ENCODE peak calls at places on chromosomes 7 and 10, in six cellular contexts. One of them, this sample, is unnamed. For H3K9me2, the result is how much of the 10 kb centered on the place peaks cover.

GRCh38 chr7:67375427-67375826 is 378.8 kb downstream of the TYW1 start:
- DNase-seq in SK-N-SH: no peak
- DNase-seq in PC-3: no peak
- DNase-seq in HCT116: no peak
- DNase-seq in MM.1S: no peak
- DNase-seq in Karpas-422: no peak
- DNase-seq in this sample: no peak

GRCh38 chr7:107435749-107436148 is 34.1 kb upstream of the GPR22 start:
- DNase-seq in SK-N-SH: no peak
- DNase-seq in PC-3: no peak
- DNase-seq in HCT116: no peak
- DNase-seq in MM.1S: no peak
- DNase-seq in Karpas-422: no peak
- DNase-seq in this sample: no peak

GRCh38 chr10:63549810-63550209 is 28.6 kb downstream of the REEP3 start:
- DNase-seq in SK-N-SH: no peak
- DNase-seq in PC-3: no peak
- DNase-seq in HCT116: no peak
- DNase-seq in MM.1S: no peak
- DNase-seq in Karpas-422: no peak
- DNase-seq in this sample: no peak

GRCh38 chr10:52768114-52768532 is 4.5 kb downstream of the MBL2 start:
- DNase-seq in SK-N-SH: no peak
- DNase-seq in PC-3: no peak
- DNase-seq in HCT116: no peak
- DNase-seq in MM.1S: no peak
- DNase-seq in Karpas-422: no peak
- DNase-seq in this sample: no peak

GRCh38 chr10:79148452-79149344 is 79.9 kb downstream of the ZMIZ1 start:
- DNase-seq in SK-N-SH: peak
- DNase-seq in PC-3: peak
- DNase-seq in HCT116: no peak
- DNase-seq in MM.1S: no peak
- DNase-seq in Karpas-422: no peak
- DNase-seq in this sample: peak

GRCh38 chr7:110721395-110721794 is 369.5 kb upstream of the LRRN3 start:
- DNase-seq in SK-N-SH: no peak
- DNase-seq in PC-3: no peak
- DNase-seq in HCT116: no peak
- DNase-seq in MM.1S: no peak
- DNase-seq in Karpas-422: no peak
- DNase-seq in this sample: no peak

GRCh38 chr7:127632276-127632910 is 14.5 kb upstream of the PAX4 start:
- DNase-seq in SK-N-SH: no peak
- DNase-seq in PC-3: no peak
- DNase-seq in HCT116: no peak
- DNase-seq in MM.1S: no peak
- DNase-seq in Karpas-422: no peak
- DNase-seq in this sample: peak

GRCh38 chr7:55134786-55135185 is 116.0 kb downstream of the EGFR start:
- DNase-seq in SK-N-SH: no peak
- DNase-seq in PC-3: no peak
- DNase-seq in HCT116: no peak
- DNase-seq in MM.1S: no peak
- DNase-seq in Karpas-422: no peak
- DNase-seq in this sample: no peak

GRCh38 chr10:70540089-70540788 is 61.7 kb downstream of the PALD1 start:
- DNase-seq in SK-N-SH: peak
- DNase-seq in PC-3: peak
- DNase-seq in HCT116: no peak
- DNase-seq in MM.1S: no peak
- DNase-seq in Karpas-422: peak
- DNase-seq in this sample: peak

GRCh38 chr7:139646566-139646965 is 123.1 kb downstream of the CLEC2L start:
- DNase-seq in SK-N-SH: no peak
- DNase-seq in PC-3: no peak
- DNase-seq in HCT116: no peak
- DNase-seq in MM.1S: no peak
- DNase-seq in Karpas-422: no peak
- DNase-seq in this sample: no peak

GRCh38 chr10:83544049-83544448 is 595.3 kb upstream of the GHITM start:
- DNase-seq in SK-N-SH: no peak
- DNase-seq in PC-3: no peak
- DNase-seq in HCT116: no peak
- DNase-seq in MM.1S: no peak
- DNase-seq in Karpas-422: no peak
- DNase-seq in this sample: no peak

GRCh38 chr7:36312064-36312914 is 77.4 kb upstream of the ANLN start:
- DNase-seq in SK-N-SH: no peak
- DNase-seq in PC-3: no peak
- DNase-seq in HCT116: no peak
- DNase-seq in MM.1S: peak
- DNase-seq in Karpas-422: peak
- DNase-seq in this sample: no peak

GRCh38 chr7:54778166-54778565 is 19.2 kb upstream of the SEC61G start:
- DNase-seq in SK-N-SH: no peak
- DNase-seq in PC-3: no peak
- DNase-seq in HCT116: no peak
- DNase-seq in MM.1S: no peak
- DNase-seq in Karpas-422: no peak
- DNase-seq in this sample: no peak

GRCh38 chr7:66357062-66357461 is 151.9 kb downstream of the TPST1 start:
- DNase-seq in SK-N-SH: no peak
- DNase-seq in PC-3: no peak
- DNase-seq in HCT116: no peak
- DNase-seq in MM.1S: no peak
- DNase-seq in Karpas-422: no peak
- DNase-seq in this sample: no peak

GRCh38 chr7:27697861-27698430 is 35.3 kb upstream of the HIBADH start:
- DNase-seq in SK-N-SH: no peak
- DNase-seq in PC-3: peak
- DNase-seq in HCT116: peak
- DNase-seq in MM.1S: no peak
- DNase-seq in Karpas-422: peak
- DNase-seq in this sample: peak

GRCh38 chr10:34761443-34761842 is 53.7 kb downstream of the PARD3 start:
- DNase-seq in SK-N-SH: no peak
- DNase-seq in PC-3: peak
- DNase-seq in HCT116: no peak
- DNase-seq in MM.1S: no peak
- DNase-seq in Karpas-422: no peak
- DNase-seq in this sample: peak

GRCh38 chr10:46022978-46023702 is 7.3 kb downstream of the NCOA4 start:
- DNase-seq in SK-N-SH: peak
- DNase-seq in PC-3: peak
- DNase-seq in HCT116: peak
- DNase-seq in MM.1S: peak
- DNase-seq in Karpas-422: no peak
- DNase-seq in this sample: peak

GRCh38 chr7:116283595-116284204 is 73.4 kb downstream of the TES start:
- DNase-seq in SK-N-SH: no peak
- DNase-seq in PC-3: no peak
- DNase-seq in HCT116: no peak
- DNase-seq in MM.1S: no peak
- DNase-seq in Karpas-422: no peak
- DNase-seq in this sample: no peak

GRCh38 chr7:95686109-95686508 is 86.2 kb upstream of the DYNC1I1 start:
- DNase-seq in SK-N-SH: peak
- DNase-seq in PC-3: peak
- DNase-seq in HCT116: peak
- DNase-seq in MM.1S: peak
- DNase-seq in Karpas-422: peak
- DNase-seq in this sample: peak

GRCh38 chr7:28768577-28769147 is 189.5 kb downstream of the TRIL start:
- DNase-seq in SK-N-SH: no peak
- DNase-seq in PC-3: peak
- DNase-seq in HCT116: no peak
- DNase-seq in MM.1S: no peak
- DNase-seq in Karpas-422: no peak
- DNase-seq in this sample: peak

GRCh38 chr7:97107192-97107800 is 10.2 kb upstream of the SDHAF3 start:
- DNase-seq in SK-N-SH: no peak
- DNase-seq in PC-3: no peak
- DNase-seq in HCT116: no peak
- DNase-seq in MM.1S: no peak
- DNase-seq in Karpas-422: no peak
- DNase-seq in this sample: peak

GRCh38 chr10:29862926-29863614 is 196.3 kb downstream of the JCAD start:
- DNase-seq in SK-N-SH: no peak
- DNase-seq in PC-3: peak
- DNase-seq in HCT116: peak
- DNase-seq in MM.1S: no peak
- DNase-seq in Karpas-422: no peak
- DNase-seq in this sample: peak

GRCh38 chr7:158192956-158193355 is 394.7 kb downstream of the PTPRN2 start:
- DNase-seq in SK-N-SH: no peak
- DNase-seq in PC-3: no peak
- DNase-seq in HCT116: no peak
- DNase-seq in MM.1S: no peak
- DNase-seq in Karpas-422: no peak
- DNase-seq in this sample: no peak

DNA sequence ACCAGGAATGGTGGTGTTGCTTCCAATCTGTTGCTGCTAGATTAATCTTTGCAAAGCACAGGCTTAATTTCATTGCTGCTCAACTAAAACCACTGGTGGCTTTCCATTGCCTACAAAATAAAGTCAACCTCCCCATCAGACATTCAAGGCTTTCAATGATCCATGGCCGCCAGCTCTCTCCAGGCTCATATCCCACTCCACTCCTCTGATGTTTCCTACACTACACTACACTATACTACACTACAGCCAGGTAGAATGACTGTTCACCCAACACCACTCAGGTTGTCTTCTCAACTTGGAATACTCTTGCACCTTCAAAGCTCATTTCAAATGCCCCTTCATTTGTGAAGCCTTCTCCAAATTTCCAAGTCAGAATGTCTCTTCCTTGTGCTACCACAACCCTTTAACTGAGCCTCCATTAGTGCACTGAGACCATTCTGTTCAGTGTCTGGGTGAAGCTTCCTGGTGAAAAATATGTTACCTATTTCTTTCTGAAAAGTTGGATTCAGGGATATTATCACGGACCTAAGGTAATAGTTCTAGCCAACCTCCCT is 35.5 kb upstream of the CC2D2B start:
- DNase-seq in SK-N-SH: no peak
- DNase-seq in PC-3: no peak
- DNase-seq in HCT116: no peak
- DNase-seq in MM.1S: no peak
- DNase-seq in Karpas-422: no peak
- DNase-seq in this sample: no peak
- H3K4me2 ChIP-seq in SK-N-SH: no peak
- H3K4me2 ChIP-seq in PC-3: no peak
- H3K4me2 ChIP-seq in HCT116: no peak
- H3K4me2 ChIP-seq in MM.1S: no peak
- H3K4me2 ChIP-seq in Karpas-422: no peak
- H3K4me2 ChIP-seq in this sample: no peak

DNA sequence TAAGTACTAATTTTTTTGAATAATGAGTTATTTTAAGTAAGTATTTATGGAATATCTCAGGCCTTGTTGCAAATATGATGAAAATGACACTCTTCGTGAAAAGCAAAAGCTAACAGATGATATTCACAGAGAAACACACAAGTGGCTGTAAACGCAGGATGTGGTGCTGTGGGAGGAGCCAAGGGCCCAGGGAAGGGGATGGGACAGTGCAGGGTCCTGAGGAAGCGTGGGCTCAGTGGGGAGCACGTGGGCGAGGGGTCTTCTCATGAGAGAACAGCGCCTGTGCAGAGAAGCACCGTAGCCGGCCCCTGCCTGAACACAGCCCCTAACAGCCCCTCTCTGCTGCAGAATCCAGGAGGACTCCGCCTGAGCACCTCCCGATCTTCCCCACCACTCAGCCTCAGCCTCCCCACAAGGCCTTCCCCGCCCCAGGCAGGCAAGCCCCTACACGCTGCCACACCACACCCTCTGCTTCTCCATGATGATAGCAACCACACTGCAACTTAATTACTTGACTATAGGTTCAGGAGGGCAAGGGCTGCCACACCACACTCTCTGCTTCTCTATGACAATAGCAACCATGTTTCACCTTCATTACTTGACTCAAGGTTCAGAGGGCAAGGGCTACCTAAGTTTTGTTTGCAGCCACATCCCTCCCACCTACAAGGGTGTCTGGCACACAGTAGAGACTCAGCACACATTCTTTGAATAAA is 152.6 kb upstream of the RNF32 start:
- DNase-seq in SK-N-SH: no peak
- DNase-seq in PC-3: no peak
- DNase-seq in HCT116: no peak
- DNase-seq in MM.1S: no peak
- DNase-seq in Karpas-422: no peak
- DNase-seq in this sample: no peak
- H3K9ac ChIP-seq in SK-N-SH: no peak
- H3K9ac ChIP-seq in PC-3: no peak
- H3K9ac ChIP-seq in HCT116: no peak
- H3K9ac ChIP-seq in MM.1S: no peak
- H3K9ac ChIP-seq in Karpas-422: no peak
- H3K9ac ChIP-seq in this sample: no peak

GRCh38 chr10:101775273-101776131 is at the start of gene FGF8:
- DNase-seq in SK-N-SH: no peak
- DNase-seq in PC-3: no peak
- DNase-seq in HCT116: no peak
- DNase-seq in MM.1S: no peak
- DNase-seq in Karpas-422: no peak
- DNase-seq in this sample: peak

GRCh38 chr10:101772895-101773761 is 2.8 kb downstream of the FGF8 start:
- DNase-seq in SK-N-SH: peak
- DNase-seq in PC-3: no peak
- DNase-seq in HCT116: no peak
- DNase-seq in MM.1S: no peak
- DNase-seq in Karpas-422: no peak
- DNase-seq in this sample: no peak

GRCh38 chr10:101774589-101775272 is 1.2 kb downstream of the FGF8 start:
- DNase-seq in SK-N-SH: peak
- DNase-seq in PC-3: no peak
- DNase-seq in HCT116: no peak
- DNase-seq in MM.1S: no peak
- DNase-seq in Karpas-422: no peak
- DNase-seq in this sample: peak

GRCh38 chr10:101772017-101772894 is 3.7 kb downstream of the FGF8 start:
- DNase-seq in SK-N-SH: peak
- DNase-seq in PC-3: no peak
- DNase-seq in HCT116: no peak
- DNase-seq in MM.1S: no peak
- DNase-seq in Karpas-422: no peak
- DNase-seq in this sample: no peak

GRCh38 chr10:101773923-101774588 is 1.9 kb downstream of the FGF8 start:
- DNase-seq in SK-N-SH: peak
- DNase-seq in PC-3: no peak
- DNase-seq in HCT116: no peak
- DNase-seq in MM.1S: no peak
- DNase-seq in Karpas-422: no peak
- DNase-seq in this sample: no peak
- H3K9me2 ChIP-seq in SK-N-SH: under half
- H3K9me2 ChIP-seq in PC-3: under half
- H3K9me2 ChIP-seq in HCT116: under half
- H3K9me2 ChIP-seq in MM.1S: under half
- H3K9me2 ChIP-seq in Karpas-422: under half
- H3K9me2 ChIP-seq in this sample: under half

GRCh38 chr7:11746591-11746990 is 85.4 kb downstream of the THSD7A start:
- DNase-seq in SK-N-SH: no peak
- DNase-seq in PC-3: peak
- DNase-seq in HCT116: no peak
- DNase-seq in MM.1S: no peak
- DNase-seq in Karpas-422: no peak
- DNase-seq in this sample: no peak
- H3K4me2 ChIP-seq in SK-N-SH: no peak
- H3K4me2 ChIP-seq in PC-3: peak
- H3K4me2 ChIP-seq in HCT116: no peak
- H3K4me2 ChIP-seq in MM.1S: no peak
- H3K4me2 ChIP-seq in Karpas-422: no peak
- H3K4me2 ChIP-seq in this sample: no peak

This sample was measured in GM23248.